ENCODE peak calls at places on chromosome 3, in five cellular contexts. One of them, this sample, is unnamed.

GRCh38 chr3:73808862-73809509 is 184.2 kb upstream of the PDZRN3 start:
- DNase-seq in fibroblast of the aortic adventitia: no peak
- DNase-seq in Calu3: no peak
- DNase-seq in AG09309: no peak
- DNase-seq in dorsolateral prefrontal cortex: no peak
- DNase-seq in this sample: no peak

GRCh38 chr3:23712095-23712494 is 93.7 kb upstream of the UBE2E1 start:
- DNase-seq in fibroblast of the aortic adventitia: no peak
- DNase-seq in Calu3: no peak
- DNase-seq in AG09309: no peak
- DNase-seq in dorsolateral prefrontal cortex: no peak
- DNase-seq in this sample: no peak

GRCh38 chr3:64488938-64489337 is 198.9 kb downstream of the ADAMTS9 start:
- DNase-seq in fibroblast of the aortic adventitia: no peak
- DNase-seq in Calu3: no peak
- DNase-seq in AG09309: no peak
- DNase-seq in dorsolateral prefrontal cortex: no peak
- DNase-seq in this sample: no peak

GRCh38 chr3:117856354-117856753 is 1146.8 kb downstream of the TUSC7 start:
- DNase-seq in fibroblast of the aortic adventitia: peak; percentile 47
- DNase-seq in Calu3: no peak
- DNase-seq in AG09309: no peak
- DNase-seq in dorsolateral prefrontal cortex: no peak
- DNase-seq in this sample: no peak

GRCh38 chr3:149276621-149277020 is 55.0 kb upstream of the CP start:
- DNase-seq in fibroblast of the aortic adventitia: no peak
- DNase-seq in Calu3: no peak
- DNase-seq in AG09309: no peak
- DNase-seq in dorsolateral prefrontal cortex: no peak
- DNase-seq in this sample: no peak

GRCh38 chr3:38662544-38662943 is 13.1 kb upstream of the SCN5A start:
- DNase-seq in fibroblast of the aortic adventitia: peak; percentile 45
- DNase-seq in Calu3: peak; percentile 30
- DNase-seq in AG09309: no peak
- DNase-seq in dorsolateral prefrontal cortex: no peak
- DNase-seq in this sample: peak; percentile 68

GRCh38 chr3:10371167-10371566 is 50.3 kb upstream of the SEC13 start:
- DNase-seq in fibroblast of the aortic adventitia: peak; percentile 18
- DNase-seq in Calu3: no peak
- DNase-seq in AG09309: no peak
- DNase-seq in dorsolateral prefrontal cortex: no peak
- DNase-seq in this sample: no peak

GRCh38 chr3:100033184-100033583 is 81.1 kb downstream of the FILIP1L start:
- DNase-seq in fibroblast of the aortic adventitia: peak; percentile 95
- DNase-seq in Calu3: no peak
- DNase-seq in AG09309: peak; percentile 70
- DNase-seq in dorsolateral prefrontal cortex: no peak
- DNase-seq in this sample: peak; percentile 96

GRCh38 chr3:23159929-23160328 is 43.2 kb upstream of the UBE2E2 start:
- DNase-seq in fibroblast of the aortic adventitia: peak; percentile 92
- DNase-seq in Calu3: no peak
- DNase-seq in AG09309: peak; percentile 62
- DNase-seq in dorsolateral prefrontal cortex: no peak
- DNase-seq in this sample: peak; percentile 69

GRCh38 chr3:22263042-22263441 is 512.0 kb upstream of the ZNF385D start:
- DNase-seq in fibroblast of the aortic adventitia: peak; percentile 64
- DNase-seq in Calu3: no peak
- DNase-seq in AG09309: peak; percentile 41
- DNase-seq in dorsolateral prefrontal cortex: no peak
- DNase-seq in this sample: peak; percentile 82

GRCh38 chr3:14331273-14331672 is 71.1 kb upstream of the SLC6A6 start:
- DNase-seq in fibroblast of the aortic adventitia: no peak
- DNase-seq in Calu3: no peak
- DNase-seq in AG09309: no peak
- DNase-seq in dorsolateral prefrontal cortex: no peak
- DNase-seq in this sample: no peak

GRCh38 chr3:4290272-4290893 is 12.8 kb upstream of the SETMAR start:
- DNase-seq in fibroblast of the aortic adventitia: peak; percentile 66
- DNase-seq in Calu3: peak; percentile 29
- DNase-seq in AG09309: peak; percentile 13
- DNase-seq in dorsolateral prefrontal cortex: no peak
- DNase-seq in this sample: peak; percentile 74

GRCh38 chr3:48697952-48698351 is 12.2 kb upstream of the NCKIPSD start:
- DNase-seq in fibroblast of the aortic adventitia: no peak
- DNase-seq in Calu3: no peak
- DNase-seq in AG09309: no peak
- DNase-seq in dorsolateral prefrontal cortex: no peak
- DNase-seq in this sample: no peak

GRCh38 chr3:101255441-101255840 is 64.9 kb downstream of the IMPG2 start:
- DNase-seq in fibroblast of the aortic adventitia: no peak
- DNase-seq in Calu3: no peak
- DNase-seq in AG09309: no peak
- DNase-seq in dorsolateral prefrontal cortex: no peak
- DNase-seq in this sample: no peak

GRCh38 chr3:101262393-101263240 is 57.8 kb downstream of the IMPG2 start:
- DNase-seq in fibroblast of the aortic adventitia: no peak
- DNase-seq in Calu3: no peak
- DNase-seq in AG09309: no peak
- DNase-seq in dorsolateral prefrontal cortex: no peak
- DNase-seq in this sample: no peak

GRCh38 chr3:101261506-101261905 is 58.9 kb downstream of the IMPG2 start:
- DNase-seq in fibroblast of the aortic adventitia: peak; percentile 95
- DNase-seq in Calu3: no peak
- DNase-seq in AG09309: no peak
- DNase-seq in dorsolateral prefrontal cortex: no peak
- DNase-seq in this sample: peak; percentile 47

GRCh38 chr3:101259485-101260341 is 60.7 kb downstream of the IMPG2 start:
- DNase-seq in fibroblast of the aortic adventitia: no peak
- DNase-seq in Calu3: no peak
- DNase-seq in AG09309: no peak
- DNase-seq in dorsolateral prefrontal cortex: no peak
- DNase-seq in this sample: no peak
- TF ChIP-seq CTCF in fibroblast of the aortic adventitia: no peak
- TF ChIP-seq CTCF in Calu3: no peak
- TF ChIP-seq CTCF in AG09309: no peak
- TF ChIP-seq CTCF in dorsolateral prefrontal cortex: no peak
- TF ChIP-seq CTCF in this sample: no peak

DNA sequence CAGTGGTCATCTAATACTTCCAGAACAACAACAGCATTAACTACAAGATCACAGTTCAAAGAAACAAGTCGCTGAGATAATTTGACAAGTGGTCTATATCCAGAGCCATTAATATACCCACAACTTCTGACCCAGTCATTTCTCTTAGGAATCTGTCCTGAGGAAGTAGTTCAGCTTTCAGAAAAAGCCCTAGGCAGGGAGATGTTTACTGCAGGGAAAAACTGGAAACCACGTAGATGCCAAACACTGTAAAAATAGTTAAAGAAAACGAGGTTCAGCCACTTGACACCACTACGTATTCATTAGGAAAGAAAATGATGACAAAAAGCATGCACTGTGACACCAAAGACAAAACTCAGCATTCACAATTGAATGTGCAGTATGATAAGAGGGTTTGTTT is 22.3 kb upstream of the CDCP1 start:
- DNase-seq in fibroblast of the aortic adventitia: no peak
- DNase-seq in Calu3: no peak
- DNase-seq in AG09309: no peak
- DNase-seq in dorsolateral prefrontal cortex: no peak
- DNase-seq in this sample: no peak
- TF ChIP-seq CTCF in fibroblast of the aortic adventitia: no peak
- TF ChIP-seq CTCF in Calu3: no peak
- TF ChIP-seq CTCF in AG09309: no peak
- TF ChIP-seq CTCF in dorsolateral prefrontal cortex: no peak
- TF ChIP-seq CTCF in this sample: no peak

GRCh38 chr3:98329392-98330124 is 24.1 kb upstream of the OR5K4 start:
- DNase-seq in fibroblast of the aortic adventitia: peak; percentile 63
- DNase-seq in Calu3: peak; percentile 46
- DNase-seq in AG09309: peak; percentile 11
- DNase-seq in dorsolateral prefrontal cortex: peak; percentile 59
- DNase-seq in this sample: peak; percentile 75

GRCh38 chr3:98339031-98339430 is 14.6 kb upstream of the OR5K4 start:
- DNase-seq in fibroblast of the aortic adventitia: no peak
- DNase-seq in Calu3: no peak
- DNase-seq in AG09309: no peak
- DNase-seq in dorsolateral prefrontal cortex: no peak
- DNase-seq in this sample: no peak

GRCh38 chr3:98328933-98329332 is 24.7 kb upstream of the OR5K4 start:
- DNase-seq in fibroblast of the aortic adventitia: no peak
- DNase-seq in Calu3: no peak
- DNase-seq in AG09309: no peak
- DNase-seq in dorsolateral prefrontal cortex: no peak
- DNase-seq in this sample: no peak

GRCh38 chr3:98331329-98331728 is 22.3 kb upstream of the OR5K4 start:
- DNase-seq in fibroblast of the aortic adventitia: no peak
- DNase-seq in Calu3: no peak
- DNase-seq in AG09309: no peak
- DNase-seq in dorsolateral prefrontal cortex: no peak
- DNase-seq in this sample: no peak

DNA sequence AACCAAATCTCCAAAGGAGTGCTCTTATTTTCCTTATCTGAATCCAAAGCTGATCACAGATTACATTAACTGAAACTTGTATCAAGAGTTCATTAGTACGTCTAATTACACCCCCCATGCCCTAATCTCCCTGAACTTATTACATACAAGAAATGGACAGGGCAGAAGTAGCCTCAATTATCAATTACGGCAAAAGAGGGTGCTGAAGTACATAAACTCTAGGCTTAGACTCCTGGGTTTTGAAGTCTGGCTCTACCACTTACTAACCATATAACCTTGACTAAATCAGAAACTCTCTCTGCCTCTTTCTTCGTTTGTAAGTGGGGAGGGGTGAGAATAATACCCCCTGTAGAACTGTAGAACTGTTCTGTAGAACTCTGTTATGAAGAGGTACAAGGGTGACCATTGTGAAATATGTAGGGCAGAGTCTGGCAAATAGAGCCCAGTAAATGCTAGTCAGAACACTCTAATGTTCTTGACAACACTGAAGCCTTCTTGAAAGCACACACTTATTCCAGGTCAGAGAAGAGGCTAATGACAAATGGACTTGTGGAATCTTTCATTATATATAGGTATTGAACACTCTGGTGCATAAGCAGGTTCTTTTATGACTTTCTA is 19.6 kb upstream of the OR5K4 start:
- DNase-seq in fibroblast of the aortic adventitia: no peak
- DNase-seq in Calu3: peak; percentile 9
- DNase-seq in AG09309: no peak
- DNase-seq in dorsolateral prefrontal cortex: no peak
- DNase-seq in this sample: peak; percentile 70
- TF ChIP-seq CTCF in fibroblast of the aortic adventitia: no peak
- TF ChIP-seq CTCF in Calu3: no peak
- TF ChIP-seq CTCF in AG09309: no peak
- TF ChIP-seq CTCF in dorsolateral prefrontal cortex: no peak
- TF ChIP-seq CTCF in this sample: peak; percentile 52

GRCh38 chr3:150840733-150841515 is 64.3 kb downstream of the MINDY4B start:
- DNase-seq in fibroblast of the aortic adventitia: no peak
- DNase-seq in Calu3: no peak
- DNase-seq in AG09309: no peak
- DNase-seq in dorsolateral prefrontal cortex: no peak
- DNase-seq in this sample: no peak
- TF ChIP-seq CTCF in fibroblast of the aortic adventitia: no peak
- TF ChIP-seq CTCF in Calu3: no peak
- TF ChIP-seq CTCF in AG09309: no peak
- TF ChIP-seq CTCF in dorsolateral prefrontal cortex: no peak
- TF ChIP-seq CTCF in this sample: peak; percentile 6

GRCh38 chr3:152539191-152539764 is 270.5 kb downstream of the MBNL1 start:
- DNase-seq in fibroblast of the aortic adventitia: no peak
- DNase-seq in Calu3: peak; percentile 15
- DNase-seq in AG09309: no peak
- DNase-seq in dorsolateral prefrontal cortex: no peak
- DNase-seq in this sample: no peak
- TF ChIP-seq CTCF in fibroblast of the aortic adventitia: peak; percentile 8
- TF ChIP-seq CTCF in Calu3: no peak
- TF ChIP-seq CTCF in AG09309: no peak
- TF ChIP-seq CTCF in dorsolateral prefrontal cortex: no peak
- TF ChIP-seq CTCF in this sample: peak; percentile 15

GRCh38 chr3:3065876-3066275 is 44.3 kb downstream of the IL5RA start:
- DNase-seq in fibroblast of the aortic adventitia: peak; percentile 3
- DNase-seq in Calu3: peak; percentile 8
- DNase-seq in AG09309: no peak
- DNase-seq in dorsolateral prefrontal cortex: no peak
- DNase-seq in this sample: no peak
- TF ChIP-seq CTCF in fibroblast of the aortic adventitia: no peak
- TF ChIP-seq CTCF in Calu3: no peak
- TF ChIP-seq CTCF in AG09309: no peak
- TF ChIP-seq CTCF in dorsolateral prefrontal cortex: no peak
- TF ChIP-seq CTCF in this sample: no peak